ENCODE peak calls at places on chromosome 1, in four cellular contexts. L is mucosa of descending colon; V is suprapubic skin; H is CD8-positive, alpha-beta T cell. M is an unnamed sample. For H3K36me3, the result is how much of the 10 kb centered on the place peaks cover.

GRCh38 chr1:183735069-183735860 is 69.7 kb upstream of the RGL1 start:
- DNase-seq in V (no peak), H (no peak), L (no peak), M (no peak)

GRCh38 chr1:9900142-9901043 is 9.7 kb downstream of the CTNNBIP1 start:
- DNase-seq in H (no peak), V (no peak), L (peak), M (peak)

GRCh38 chr1:999797-1000356 is at the start of gene HES4:
- DNase-seq in H (no peak), L (peak), V (peak), M (no peak)

GRCh38 chr1:187129132-187129531 is 300.4 kb downstream of the PLA2G4A start:
- DNase-seq in L (no peak), V (no peak), H (no peak), M (no peak)

GRCh38 chr1:98940680-98941079 is 64.0 kb downstream of the PLPPR5 start:
- DNase-seq in L (no peak), V (no peak), H (no peak), M (no peak)

GRCh38 chr1:205072286-205072685 is 12.0 kb downstream of the TMEM81 start:
- DNase-seq in V (no peak), L (no peak), H (no peak), M (no peak)

GRCh38 chr1:246954126-246954525 is 22.4 kb upstream of the AHCTF1 start:
- DNase-seq in H (no peak), L (no peak), V (no peak), M (no peak)

GRCh38 chr1:3064296-3064850 is 4.6 kb upstream of the PRDM16 start:
- DNase-seq in V (peak), L (peak), H (no peak), M (no peak)

GRCh38 chr1:87684194-87684593 is 355.5 kb downstream of the LMO4 start:
- DNase-seq in L (no peak), V (no peak), H (no peak), M (no peak)

GRCh38 chr1:157124855-157125254 is 13.3 kb downstream of the ETV3 start:
- DNase-seq in V (no peak), L (no peak), H (no peak), M (no peak)

GRCh38 chr1:23099171-23099536 is 69.5 kb downstream of the LUZP1 start:
- DNase-seq in H (no peak), L (no peak), V (no peak), M (no peak)

GRCh38 chr1:83942914-83943313 is 56.0 kb downstream of the TTLL7 start:
- DNase-seq in V (no peak), H (no peak), L (no peak), M (no peak)

GRCh38 chr1:7611421-7612010 is 159.6 kb upstream of the VAMP3 start:
- DNase-seq in L (no peak), H (no peak), V (no peak), M (no peak)

GRCh38 chr1:103492003-103492665 is 33.4 kb upstream of the RNPC3 start:
- DNase-seq in V (no peak), H (no peak), L (no peak), M (no peak)

GRCh38 chr1:59346429-59346828 is 49.5 kb downstream of the FGGY start:
- DNase-seq in L (no peak), H (no peak), V (no peak), M (no peak)

GRCh38 chr1:66243548-66244130 is 290.3 kb upstream of the SGIP1 start:
- DNase-seq in L (no peak), H (no peak), V (no peak), M (no peak)

GRCh38 chr1:88488277-88488676 is 195.8 kb upstream of the PKN2 start:
- DNase-seq in V (no peak), L (no peak), H (no peak), M (no peak)

GRCh38 chr1:150162862-150163706 is 13.4 kb downstream of the PLEKHO1 start:
- DNase-seq in L (peak), V (peak), H (no peak), M (peak)

GRCh38 chr1:173988068-173988467 is 34.1 kb downstream of the RC3H1 start:
- DNase-seq in L (no peak), V (no peak), H (no peak), M (no peak)

GRCh38 chr1:11286735-11287410 is 13.9 kb downstream of the UBIAD1 start:
- DNase-seq in V (no peak), H (no peak), L (no peak), M (no peak)

GRCh38 chr1:244053831-244054230 is 2.7 kb downstream of the ZBTB18 start:
- DNase-seq in H (no peak), L (no peak), V (no peak), M (no peak)

GRCh38 chr1:183417691-183418491 is at the start of gene NMNAT2:
- DNase-seq in L (no peak), V (no peak), H (no peak), M (no peak)

GRCh38 chr1:45929257-45929687 is 125.9 kb downstream of the MAST2 start:
- DNase-seq in L (no peak), V (no peak), H (no peak), M (no peak)

GRCh38 chr1:111990026-111990877 is 784 bp upstream of the KCND3 start:
- DNase-seq in V (no peak), L (peak), H (no peak), M (peak)

GRCh38 chr1:12424793-12425192 is 193.2 kb downstream of the DHRS3 start:
- DNase-seq in V (no peak), L (no peak), H (no peak), M (no peak)

GRCh38 chr1:235648407-235648907 is 1.1 kb downstream of the GNG4 start:
- DNase-seq in H (no peak), L (peak), V (no peak), M (no peak)

GRCh38 chr1:2451744-2452582 is 24.1 kb upstream of the PLCH2 start:
- DNase-seq in H (no peak), L (no peak), V (no peak), M (no peak)

GRCh38 chr1:159492575-159493323 is 43.1 kb downstream of the OR10J5 start:
- DNase-seq in V (no peak), H (no peak), L (no peak), M (no peak)

GRCh38 chr1:1889847-1890505 is 911 bp downstream of the GNB1 start:
- DNase-seq in L (peak), V (no peak), H (peak), M (peak)

GRCh38 chr1:111704776-111705175 is 34.4 kb downstream of the INKA2 start:
- DNase-seq in V (no peak), H (no peak), L (no peak), M (no peak)

DNA sequence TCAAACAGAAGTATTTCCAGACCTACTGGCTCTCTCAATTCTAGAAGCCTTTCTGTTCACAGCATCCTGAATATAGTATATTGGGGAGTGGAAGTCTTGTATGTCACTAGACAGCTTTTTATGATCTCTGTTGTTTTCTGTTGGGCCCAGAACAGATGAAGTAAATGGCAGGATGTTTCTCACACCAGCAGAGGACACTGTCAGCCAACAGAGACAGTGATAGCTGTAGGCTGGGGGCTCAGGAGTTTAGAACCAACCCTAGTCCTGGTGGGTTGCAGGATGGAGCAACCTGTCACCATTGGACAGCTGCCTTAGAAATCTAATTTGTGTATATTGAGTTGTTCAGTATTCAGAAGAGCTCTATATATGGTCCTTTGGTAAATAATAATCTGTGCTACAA is 16.9 kb downstream of the AGO1 start:
- DNase-seq in V (no peak), L (no peak), H (no peak), M (no peak)
- TF ChIP-seq CTCF in V (no peak), L (no peak), H (no peak), M (peak)

GRCh38 chr1:151782741-151783140 is 7.6 kb downstream of the TDRKH start:
- DNase-seq in V (no peak), L (no peak), H (no peak), M (no peak)
- H3K36me3 ChIP-seq in V (under half), L (under half), H (under half), M (under half)

GRCh38 chr1:226632169-226632884 is 83.8 kb downstream of the STUM start:
- DNase-seq in V (peak), L (no peak), H (no peak), M (no peak)
- H3K4me3 ChIP-seq in V (no peak), L (no peak), H (no peak), M (no peak)

GRCh38 chr1:39378377-39378776 is 113.1 kb upstream of the BMP8A start:
- DNase-seq in V (no peak), L (no peak), H (no peak), M (no peak)
- TF ChIP-seq CTCF in V (no peak), L (peak), H (no peak), M (peak)

DNA sequence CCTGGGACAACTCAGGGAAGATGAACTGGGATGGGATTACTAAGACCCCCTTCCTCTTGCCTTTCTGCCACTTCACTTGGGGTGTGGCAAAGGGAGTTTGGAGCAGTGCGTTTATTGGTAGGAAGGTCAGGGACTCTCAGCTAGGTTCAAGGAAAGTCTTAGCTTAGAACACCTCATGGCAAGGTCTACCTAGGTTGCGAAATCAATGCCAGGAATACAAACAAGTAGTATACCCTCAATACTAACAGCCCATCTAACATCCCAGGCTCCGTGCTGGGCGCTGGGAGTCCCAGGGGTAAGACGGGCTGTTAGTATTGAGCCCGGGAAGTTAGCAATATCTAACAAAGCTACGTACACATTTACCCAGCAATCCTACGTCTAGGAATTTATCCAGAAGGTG is 4.7 kb downstream of the ATP2B4 start:
- DNase-seq in H (no peak), V (no peak), L (no peak), M (no peak)
- H3K36me3 ChIP-seq in H (under half), V (under half), L (under half), M (under half)

GRCh38 chr1:38047603-38048146 is 1.1 kb upstream of the POU3F1 start:
- DNase-seq in H (no peak), V (no peak), L (no peak), M (no peak)
- H3K4me3 ChIP-seq in H (peak), V (peak), L (no peak), M (peak)

GRCh38 chr1:43930168-43930948 is 3.2 kb upstream of the ARTN start:
- DNase-seq in L (no peak), H (no peak), V (no peak), M (no peak)
- TF ChIP-seq CTCF in L (peak), H (peak), V (no peak), M (peak)

GRCh38 chr1:75795703-75796193 is 934 bp upstream of the MSH4 start:
- DNase-seq in L (no peak), V (no peak), H (no peak), M (no peak)
- H3K36me3 ChIP-seq in L (under half), V (half or more), H (under half), M (under half)